ENCODE peak calls at places on chromosomes 16 and 17, in five cellular contexts. W is activated CD4-positive, alpha-beta T cell treated with anti-CD3 and anti-CD28 coated beads, Interleukin-2, amount 10 ng/mL, durations not matched to agents 7 days and 5 days; M is hippocampal formation; B is posterior cingulate gyrus; P is Ammon's horn. N is an unnamed sample.
A peak's percentile ranks its signal among the peaks of the same experiment; 100 is the strongest.

GRCh38 chr17:53516643-53517042 is 306.1 kb upstream of the KIF2B start:
- DNase-seq in W (no peak), M (no peak), B (no peak), P (no peak), N (no peak)

GRCh38 chr17:17971431-17972125 is 622 bp downstream of the TOM1L2 start:
- DNase-seq in W (peak; percentile 37), M (peak; percentile 38), B (peak; percentile 87), P (peak; percentile 45), N (peak; percentile 54)

GRCh38 chr17:39144414-39144813 is 7.0 kb downstream of the PLXDC1 start:
- DNase-seq in W (no peak), M (no peak), B (peak; percentile 89), P (peak; percentile 53), N (peak; percentile 91)

GRCh38 chr16:1635070-1635469 is 22.9 kb downstream of the CRAMP1 start:
- DNase-seq in W (no peak), M (no peak), B (no peak), P (no peak), N (no peak)

GRCh38 chr17:16491703-16492612 is at the start of gene LRRC75A:
- DNase-seq in W (peak; percentile 41), M (no peak), B (peak; percentile 84), P (no peak), N (no peak)

GRCh38 chr16:51022852-51023251 is 128.2 kb downstream of the SALL1 start:
- DNase-seq in W (no peak), M (no peak), B (no peak), P (no peak), N (no peak)

GRCh38 chr16:31693733-31694132 is 166.0 kb downstream of the AHSP start:
- DNase-seq in W (no peak), M (no peak), B (no peak), P (no peak), N (no peak)

GRCh38 chr17:77327566-77328463 is 187.0 kb downstream of the SEC14L1 start:
- DNase-seq in W (no peak), M (no peak), B (peak; percentile 83), P (peak; percentile 2), N (no peak)

GRCh38 chr17:32185875-32186274 is 43.6 kb downstream of the RHOT1 start:
- DNase-seq in W (no peak), M (no peak), B (no peak), P (no peak), N (no peak)

GRCh38 chr16:83365166-83365565 is 442.6 kb upstream of the HSBP1 start:
- DNase-seq in W (no peak), M (no peak), B (no peak), P (no peak), N (no peak)

GRCh38 chr17:72417627-72418026 is 296.8 kb downstream of the SOX9 start:
- DNase-seq in W (no peak), M (no peak), B (no peak), P (no peak), N (no peak)

GRCh38 chr17:27199948-27200347 is 94.0 kb upstream of the WSB1 start:
- DNase-seq in W (no peak), M (no peak), B (no peak), P (no peak), N (no peak)

GRCh38 chr17:71127416-71127815 is 958.1 kb downstream of the KCNJ2 start:
- DNase-seq in W (no peak), M (no peak), B (no peak), P (no peak), N (no peak)

GRCh38 chr17:43401293-43401692 is 2.5 kb downstream of the ARL4D start:
- DNase-seq in W (no peak), M (no peak), B (no peak), P (no peak), N (no peak)

GRCh38 chr17:32503251-32504165 is 16.7 kb downstream of the CDK5R1 start:
- DNase-seq in W (peak; percentile 72), M (no peak), B (no peak), P (peak; percentile 64), N (no peak)

GRCh38 chr16:12265168-12265567 is 288.6 kb downstream of the SNX29 start:
- DNase-seq in W (no peak), M (no peak), B (no peak), P (no peak), N (no peak)

GRCh38 chr16:68444058-68444657 is 4.2 kb downstream of the SMPD3 start:
- DNase-seq in W (peak; percentile 28), M (no peak), B (no peak), P (no peak), N (no peak)

GRCh38 chr17:35892091-35892637 is 12.0 kb upstream of the CCL5 start:
- DNase-seq in W (peak; percentile 23), M (no peak), B (no peak), P (no peak), N (no peak)

GRCh38 chr16:19520861-19521331 is 1.0 kb downstream of the GDE1 start:
- DNase-seq in W (no peak), M (no peak), B (no peak), P (no peak), N (no peak)

GRCh38 chr16:66069576-66069975 is 296.9 kb upstream of the CDH5 start:
- DNase-seq in W (no peak), M (no peak), B (no peak), P (no peak), N (no peak)

GRCh38 chr16:23408242-23409201 is 44.5 kb downstream of the COG7 start:
- DNase-seq in W (no peak), M (peak; percentile 22), B (peak; percentile 80), P (peak; percentile 80), N (peak; percentile 78)

GRCh38 chr17:66330646-66331037 is 28.2 kb downstream of the PRKCA start:
- DNase-seq in W (no peak), M (no peak), B (no peak), P (no peak), N (no peak)

GRCh38 chr17:29390856-29391631 is 881 bp downstream of the TAOK1 start:
- DNase-seq in W (peak; percentile 10), M (peak; percentile 23), B (no peak), P (peak; percentile 54), N (no peak)

GRCh38 chr16:89315791-89316581 is 98.5 kb downstream of the ZNF778 start:
- DNase-seq in W (peak; percentile 87), M (no peak), B (no peak), P (peak; percentile 51), N (no peak)

GRCh38 chr16:17515421-17516210 is 44.9 kb upstream of the XYLT1 start:
- DNase-seq in W (no peak), M (no peak), B (no peak), P (no peak), N (no peak)

GRCh38 chr17:54899201-54899600 is 1.5 kb upstream of the TOM1L1 start:
- DNase-seq in W (no peak), M (no peak), B (no peak), P (no peak), N (no peak)

GRCh38 chr17:15659663-15660062 is 24.4 kb downstream of the TRIM16 start:
- DNase-seq in W (no peak), M (no peak), B (no peak), P (no peak), N (peak; percentile 7)

GRCh38 chr16:4693956-4694663 is 748 bp downstream of the NUDT16L1 start:
- DNase-seq in W (peak; percentile 51), M (no peak), B (no peak), P (peak; percentile 12), N (no peak)